ENCODE peak calls at places on chromosomes 7 and 10, in four cellular contexts. Q is breast epithelium, M is transverse colon, X is spleen. G is an unnamed sample.
A peak's percentile ranks its signal among the peaks of the same experiment; 100 is the strongest.

GRCh38 chr7:90580051-90580450 is 16.1 kb upstream of the CDK14 start:
- DNase-seq in Q (no peak), X (no peak), M (no peak), G (no peak)

GRCh38 chr10:62992145-62992721 is 140.9 kb upstream of the NRBF2 start:
- DNase-seq in Q (no peak), X (no peak), M (no peak), G (no peak)

GRCh38 chr10:108545921-108546320 is 1377.4 kb downstream of the XPNPEP1 start:
- DNase-seq in X (no peak), M (no peak), Q (no peak), G (no peak)

GRCh38 chr7:42645906-42646305 is 266.0 kb downstream of the C7orf25 start:
- DNase-seq in M (no peak), X (no peak), Q (no peak), G (no peak)

GRCh38 chr10:124653811-124654651 is 90.1 kb downstream of the FAM53B start:
- DNase-seq in X (peak; percentile 76), Q (no peak), M (no peak), G (no peak)

GRCh38 chr10:75109459-75109778 is 2.0 kb upstream of the SAMD8 start:
- DNase-seq in X (no peak), Q (no peak), M (no peak), G (no peak)

GRCh38 chr10:62068464-62068863 is 167.0 kb downstream of the ARID5B start:
- DNase-seq in X (no peak), Q (no peak), M (no peak), G (no peak)

GRCh38 chr7:83413831-83414230 is 235.1 kb downstream of the SEMA3E start:
- DNase-seq in Q (no peak), M (no peak), X (no peak), G (no peak)

GRCh38 chr7:101308245-101309085 is 13.1 kb downstream of the IFT22 start:
- DNase-seq in M (peak; percentile 85), Q (peak; percentile 75), X (no peak), G (peak; percentile 74)

GRCh38 chr10:36452851-36453250 is 672.5 kb upstream of the ANKRD30A start:
- DNase-seq in X (no peak), M (no peak), Q (no peak), G (no peak)

GRCh38 chr7:139937685-139938084 is 108.6 kb downstream of the TBXAS1 start:
- DNase-seq in Q (no peak), X (no peak), M (no peak), G (no peak)

GRCh38 chr7:138350701-138351357 is 109.2 kb upstream of the TRIM24 start:
- DNase-seq in M (no peak), X (no peak), Q (no peak), G (no peak)

GRCh38 chr10:127735156-127735555 is 1.8 kb upstream of the FOXI2 start:
- DNase-seq in Q (no peak), X (no peak), M (no peak), G (no peak)

GRCh38 chr10:11609492-11610093 is 1.9 kb downstream of the USP6NL start:
- DNase-seq in Q (no peak), M (no peak), X (no peak), G (no peak)

GRCh38 chr7:122430710-122431109 is 126.2 kb upstream of the FEZF1 start:
- DNase-seq in Q (no peak), M (no peak), X (no peak), G (no peak)

GRCh38 chr10:111107023-111107422 is 30.2 kb downstream of the ADRA2A start:
- DNase-seq in Q (peak; percentile 61), X (no peak), M (no peak), G (peak; percentile 47)

GRCh38 chr7:142874409-142874808 is 11.1 kb downstream of the TRPV6 start:
- DNase-seq in X (no peak), M (no peak), Q (no peak), G (no peak)

GRCh38 chr7:499853-500485 is 19.7 kb downstream of the PDGFA start:
- DNase-seq in Q (no peak), X (peak; percentile 74), M (no peak), G (peak; percentile 45)

GRCh38 chr7:137652721-137653120 is 194.1 kb downstream of the DGKI start:
- DNase-seq in M (no peak), X (no peak), Q (no peak), G (no peak)

GRCh38 chr7:27248911-27249723 is 6.5 kb downstream of the EVX1 start:
- DNase-seq in M (no peak), X (no peak), Q (no peak), G (no peak)

GRCh38 chr7:26291699-26292538 is at the start of gene SNX10:
- DNase-seq in X (peak; percentile 96), Q (peak; percentile 55), M (peak; percentile 69), G (no peak)

GRCh38 chr7:467393-467828 is 52.2 kb downstream of the PDGFA start:
- DNase-seq in M (no peak), Q (peak; percentile 45), X (peak; percentile 11), G (no peak)

GRCh38 chr7:115056019-115056418 is 134.1 kb downstream of the MDFIC start:
- DNase-seq in Q (no peak), X (no peak), M (no peak), G (no peak)

GRCh38 chr10:5760462-5760861 is 52.8 kb downstream of the GDI2 start:
- DNase-seq in Q (no peak), X (no peak), M (no peak), G (no peak)

GRCh38 chr10:87925570-87925969 is 62.1 kb downstream of the PTEN start:
- DNase-seq in M (no peak), X (no peak), Q (no peak), G (no peak)

GRCh38 chr10:88879754-88880286 is at the start of gene STAMBPL1:
- DNase-seq in M (peak; percentile 77), Q (no peak), X (peak; percentile 94), G (peak; percentile 78)

GRCh38 chr7:45699726-45700390 is 125.7 kb downstream of the ADCY1 start:
- DNase-seq in X (peak; percentile 68), M (no peak), Q (peak; percentile 35), G (no peak)

GRCh38 chr10:100710151-100710871 is 35.1 kb upstream of the PAX2 start:
- DNase-seq in X (peak; percentile 49), Q (no peak), M (no peak), G (no peak)

GRCh38 chr7:83562960-83563359 is 86.0 kb downstream of the SEMA3E start:
- DNase-seq in X (no peak), M (no peak), Q (no peak), G (no peak)

GRCh38 chr7:78019457-78020130 is 221.0 kb downstream of the PHTF2 start:
- DNase-seq in X (peak; percentile 92), Q (peak; percentile 91), M (peak; percentile 93), G (peak; percentile 96)

GRCh38 chr10:133378251-133379096 is 588 bp upstream of the PAOX start:
- DNase-seq in X (peak; percentile 96), M (peak; percentile 80), Q (no peak), G (peak; percentile 81)

GRCh38 chr7:30272126-30272525 is 12.3 kb upstream of the ZNRF2 start:
- DNase-seq in M (no peak), Q (no peak), X (no peak), G (no peak)

GRCh38 chr7:156545989-156546388 is 94.6 kb upstream of the RNF32 start:
- DNase-seq in X (no peak), M (no peak), Q (no peak), G (no peak)

GRCh38 chr7:78099715-78100477 is 301.3 kb downstream of the PHTF2 start:
- DNase-seq in X (no peak), Q (no peak), M (no peak), G (no peak)

GRCh38 chr7:112510032-112510742 is 29.4 kb downstream of the LSMEM1 start:
- DNase-seq in M (no peak), X (no peak), Q (no peak), G (no peak)

GRCh38 chr10:8043569-8044306 is 10.8 kb upstream of the GATA3 start:
- DNase-seq in X (no peak), Q (no peak), M (no peak), G (no peak)

GRCh38 chr10:126250527-126251310 is 137.6 kb downstream of the ADAM12 start:
- DNase-seq in M (no peak), Q (no peak), X (no peak), G (no peak)

GRCh38 chr7:30682131-30683083 is at the start of gene CRHR2:
- DNase-seq in X (no peak), M (no peak), Q (no peak), G (no peak)

GRCh38 chr10:126135177-126135576 is 238.8 kb downstream of the FANK1 start:
- DNase-seq in M (no peak), Q (no peak), X (no peak), G (no peak)

GRCh38 chr10:68330852-68331454 is 911 bp upstream of the HNRNPH3 start:
- DNase-seq in X (peak; percentile 81), Q (no peak), M (peak; percentile 27), G (peak; percentile 77)

GRCh38 chr10:68333058-68333395 is 299 bp upstream of the PBLD start:
- DNase-seq in X (no peak), M (no peak), Q (no peak), G (no peak)

GRCh38 chr10:68333452-68333851 is 724 bp upstream of the PBLD start:
- DNase-seq in X (no peak), M (no peak), Q (no peak), G (no peak)

GRCh38 chr10:68331455-68332258 is at the start of gene HNRNPH3:
- DNase-seq in Q (peak; percentile 98), M (peak; percentile 99), X (peak; percentile 99), G (peak; percentile 99)

DNA sequence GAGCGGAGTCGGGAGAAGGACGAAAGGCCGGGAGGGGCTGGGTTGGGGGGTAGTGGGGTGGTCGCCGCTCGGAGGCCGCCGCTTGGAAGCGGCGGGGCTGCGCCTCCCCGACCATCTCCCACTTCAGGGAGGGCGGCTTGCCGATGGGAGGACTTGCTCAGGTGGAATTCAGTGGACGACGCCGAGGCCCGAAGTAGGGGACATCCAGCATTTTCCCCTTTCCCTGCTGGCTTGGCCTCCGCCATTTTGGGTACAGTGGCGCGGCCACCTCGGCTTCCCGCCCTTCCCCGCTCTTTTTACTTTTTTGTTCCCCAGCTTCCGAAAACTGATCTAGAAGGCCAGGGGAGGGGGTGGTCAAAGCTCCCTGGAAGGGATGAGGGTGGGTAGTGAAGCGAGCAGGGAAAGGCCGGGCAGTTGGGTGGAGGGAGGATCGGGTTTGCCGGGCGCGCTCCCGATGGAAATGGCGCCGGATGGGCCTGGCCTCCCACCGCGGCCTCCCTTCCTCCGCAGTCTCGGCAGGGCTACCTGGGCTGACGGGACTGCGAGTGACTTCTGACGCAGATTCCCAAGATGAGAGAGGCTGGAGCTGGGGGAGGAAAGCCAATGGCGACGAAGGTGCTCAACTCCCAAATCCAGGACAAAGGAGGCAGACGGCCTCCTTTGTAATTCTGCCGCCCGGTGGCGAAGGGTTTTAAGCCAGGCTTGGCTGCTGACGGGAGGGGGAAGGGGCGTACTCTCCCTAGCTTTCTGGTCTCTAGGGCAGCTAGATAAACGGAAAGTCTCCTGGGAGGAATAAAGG is at the start of gene PBLD:
- DNase-seq in M (peak; percentile 77), Q (peak; percentile 76), X (peak; percentile 91), G (peak; percentile 86)
- TF ChIP-seq CTCF in M (peak; percentile 29), Q (peak; percentile 62), X (peak; percentile 50), G (peak; percentile 48)

GRCh38 chr10:73888514-73888913 is 14.2 kb upstream of the CAMK2G start:
- DNase-seq in M (no peak), X (no peak), Q (no peak), G (no peak)
- TF ChIP-seq POLR2AphosphoS5 in M (no peak), X (no peak), Q (no peak), G (no peak)

GRCh38 chr10:18658992-18659783 is at the start of gene ARL5B:
- DNase-seq in Q (peak; percentile 95), M (peak; percentile 99), X (peak; percentile 99), G (peak; percentile 99)
- TF ChIP-seq POLR2A in Q (peak; percentile 90), M (peak; percentile 93), X (peak; percentile 63), G (peak; percentile 90)

GRCh38 chr7:151631968-151632749 is 112.5 kb upstream of the RHEB start:
- DNase-seq in Q (peak; percentile 75), M (peak; percentile 92), X (peak; percentile 98), G (peak; percentile 87)
- TF ChIP-seq CTCF in Q (no peak), M (no peak), X (no peak), G (no peak)

G was measured in sigmoid colon.